ENCODE peak calls at places on chromosome 14, in ten cellular contexts. W is Peyer's patch, C is A549, G is H1, Y is IMR-90, A is erythroblast, X is testis, J is gastrocnemius medialis, O is adrenal gland, N is body of pancreas. U is an unnamed sample.

GRCh38 chr14:72104011-72104613 is 171.9 kb downstream of the RGS6 start:
- DNase-seq in W (no peak), C (peak; percentile 6), G (peak; percentile 89), Y (no peak), A (peak; percentile 54), X (peak; percentile 52), J (no peak), O (no peak), N (peak; percentile 61), U (peak; percentile 33)

GRCh38 chr14:58744951-58745350 is 107.2 kb downstream of the DACT1 start:
- DNase-seq in W (no peak), C (no peak), G (no peak), Y (no peak), A (no peak), X (no peak), J (no peak), O (no peak), N (no peak), U (no peak)

GRCh38 chr14:26403760-26404159 is 194.1 kb downstream of the NOVA1 start:
- DNase-seq in W (no peak), C (no peak), G (no peak), Y (no peak), A (no peak), X (no peak), J (no peak), O (no peak), N (no peak), U (no peak)

GRCh38 chr14:65237023-65237814 is 134.9 kb upstream of the MAX start:
- DNase-seq in W (no peak), C (no peak), G (no peak), Y (peak; percentile 49), A (no peak), X (no peak), J (no peak), O (no peak), N (no peak), U (no peak)

GRCh38 chr14:23861666-23862065 is 91.9 kb upstream of the DHRS4 start:
- DNase-seq in W (no peak), C (peak; percentile 10), G (no peak), Y (no peak), A (peak; percentile 78), X (peak; percentile 16), J (no peak), O (peak; percentile 61), N (peak; percentile 81), U (no peak)

GRCh38 chr14:101333335-101334280 is 227.7 kb upstream of the DIO3 start:
- DNase-seq in W (no peak), C (no peak), G (peak; percentile 29), Y (no peak), A (no peak), X (no peak), J (no peak), O (no peak), N (no peak), U (no peak)

GRCh38 chr14:72075649-72076334 is 143.6 kb downstream of the RGS6 start:
- DNase-seq in W (no peak), C (no peak), G (no peak), Y (no peak), A (no peak), X (no peak), J (no peak), O (no peak), N (no peak), U (no peak)

GRCh38 chr14:53510281-53510912 is 357.3 kb upstream of the DDHD1 start:
- DNase-seq in W (no peak), C (no peak), G (no peak), Y (no peak), A (no peak), X (no peak), J (no peak), O (no peak), N (no peak), U (no peak)

GRCh38 chr14:73236157-73236556 is 1.1 kb upstream of the PAPLN start:
- DNase-seq in W (no peak), C (no peak), G (peak; percentile 66), Y (no peak), A (no peak), X (no peak), J (no peak), O (no peak), N (no peak), U (no peak)

GRCh38 chr14:51501746-51502145 is 150.0 kb upstream of the FRMD6 start:
- DNase-seq in W (no peak), C (no peak), G (no peak), Y (no peak), A (no peak), X (no peak), J (no peak), O (no peak), N (no peak), U (no peak)

GRCh38 chr14:102196436-102197230 is 56.9 kb downstream of the WDR20 start:
- DNase-seq in W (no peak), C (no peak), G (no peak), Y (no peak), A (no peak), X (no peak), J (no peak), O (no peak), N (no peak), U (no peak)

GRCh38 chr14:93430889-93431670 is at the start of gene UNC79:
- DNase-seq in W (no peak), C (no peak), G (peak; percentile 77), Y (no peak), A (peak; percentile 2), X (peak; percentile 39), J (no peak), O (peak; percentile 25), N (peak; percentile 75), U (peak; percentile 20)

GRCh38 chr14:58535084-58535483 is 102.7 kb upstream of the DACT1 start:
- DNase-seq in W (no peak), C (no peak), G (no peak), Y (peak; percentile 12), A (no peak), X (no peak), J (no peak), O (no peak), N (no peak), U (no peak)

GRCh38 chr14:68547305-68548193 is 245.3 kb downstream of the ZFP36L1 start:
- DNase-seq in W (peak; percentile 65), C (peak; percentile 83), G (peak; percentile 38), Y (peak; percentile 93), A (no peak), X (peak; percentile 67), J (peak; percentile 92), O (peak; percentile 67), N (no peak), U (no peak)

GRCh38 chr14:72519543-72519942 is 374.4 kb downstream of the DPF3 start:
- DNase-seq in W (no peak), C (no peak), G (no peak), Y (no peak), A (no peak), X (no peak), J (no peak), O (no peak), N (no peak), U (no peak)

DNA sequence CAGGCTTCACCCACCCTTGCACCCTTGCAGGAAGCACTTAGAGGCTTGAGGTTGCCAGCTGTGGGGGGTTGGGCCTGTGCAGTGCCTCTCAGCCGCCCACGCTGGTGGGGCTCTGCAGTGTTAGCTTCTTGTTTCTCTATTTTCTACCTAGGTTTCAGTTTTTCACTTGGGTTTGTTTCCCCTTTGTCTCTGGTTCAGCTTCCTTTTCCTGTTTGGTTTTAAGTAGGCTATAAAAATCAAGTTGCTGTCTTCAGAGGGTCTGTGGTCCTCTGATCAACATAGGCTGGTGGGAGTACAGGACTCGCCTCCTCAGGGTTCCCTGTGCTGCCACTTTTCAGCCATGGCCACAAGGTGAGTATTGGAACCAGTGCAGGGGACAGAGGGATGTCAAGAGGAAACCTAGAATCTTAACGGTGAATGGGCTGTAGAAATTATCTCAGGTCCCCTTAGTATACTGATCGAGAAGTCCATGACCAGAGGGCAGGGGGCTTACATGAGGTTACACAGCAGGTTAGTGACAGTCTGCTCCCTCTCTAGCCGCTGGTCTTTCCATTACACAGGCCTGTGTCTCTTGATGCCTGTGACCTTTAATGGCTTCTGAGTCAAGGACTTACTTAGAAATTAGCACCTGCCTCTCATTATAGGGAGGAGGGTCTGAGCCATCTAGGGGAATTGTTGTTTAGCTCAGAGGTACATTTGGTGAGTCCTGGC is at the start of gene EVL:
- DNase-seq in W (peak; percentile 93), C (no peak), G (no peak), Y (no peak), A (peak; percentile 25), X (no peak), J (no peak), O (no peak), N (no peak), U (peak; percentile 94)
- TF ChIP-seq POLR2A in W (peak; percentile 24), C (no peak), G (no peak), Y (no peak), A (peak; percentile 17), X (no peak), J (no peak), O (no peak), N (peak; percentile 40), U (peak; percentile 40)

GRCh38 chr14:95495538-95496025 is 20.9 kb downstream of the SYNE3 start:
- DNase-seq in W (peak; percentile 79), C (no peak), G (no peak), Y (no peak), A (no peak), X (no peak), J (no peak), O (no peak), N (no peak), U (peak; percentile 84)
- TF ChIP-seq POLR2A in W (no peak), C (no peak), G (no peak), Y (no peak), A (no peak), X (no peak), J (no peak), O (no peak), N (no peak), U (no peak)

GRCh38 chr14:104967414-104968152 is 10.6 kb downstream of the AHNAK2 start:
- DNase-seq in W (no peak), C (peak; percentile 36), G (peak; percentile 80), Y (no peak), A (no peak), X (no peak), J (no peak), O (no peak), N (no peak), U (no peak)
- TF ChIP-seq POLR2A in W (no peak), C (no peak), G (no peak), Y (no peak), A (no peak), X (no peak), J (no peak), O (no peak), N (no peak), U (no peak)

DNA sequence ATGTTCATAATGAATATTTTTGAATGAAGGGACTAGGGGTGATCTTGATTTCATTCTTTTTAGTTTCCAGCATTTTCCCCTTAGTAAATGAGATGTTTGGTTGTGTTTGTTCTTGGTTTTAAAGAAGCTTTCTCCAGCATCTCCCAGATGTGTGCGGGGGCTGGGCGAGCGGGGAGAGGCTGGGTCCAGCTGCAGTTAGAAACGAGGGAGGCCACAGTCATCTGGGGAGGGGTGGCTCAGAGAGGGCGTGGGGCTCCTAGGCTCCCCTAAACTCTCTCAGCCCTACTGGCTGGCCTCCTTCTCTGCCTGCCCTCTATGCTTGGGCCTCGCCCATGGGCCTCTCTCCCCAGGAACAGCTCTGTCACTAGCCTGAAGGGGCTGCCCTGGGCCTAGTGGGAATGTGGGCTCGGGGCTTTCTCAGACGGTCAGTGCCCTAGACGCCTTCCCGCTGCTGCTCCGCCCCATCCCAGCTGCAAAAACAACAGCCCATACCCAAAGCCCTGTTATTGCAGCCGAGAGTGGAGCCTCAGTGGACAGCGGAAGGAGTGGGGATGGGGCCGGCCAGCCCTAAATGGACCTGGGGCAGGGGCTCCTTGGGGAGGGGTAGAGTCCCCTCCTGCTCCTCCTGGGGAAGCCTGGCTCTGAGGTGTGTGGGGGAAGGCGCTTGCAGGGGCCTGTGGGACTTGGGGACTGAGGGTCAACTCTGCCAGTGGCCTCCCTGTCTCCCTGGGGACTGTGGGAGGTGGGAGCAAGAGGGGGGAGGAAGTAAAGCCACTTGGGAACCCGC is 18.3 kb upstream of the EIF2B2 start:
- DNase-seq in W (peak; percentile 34), C (no peak), G (no peak), Y (no peak), A (no peak), X (peak; percentile 5), J (no peak), O (no peak), N (no peak), U (peak; percentile 40)
- TF ChIP-seq POLR2A in W (no peak), C (no peak), G (no peak), Y (no peak), A (no peak), X (no peak), J (no peak), O (no peak), N (no peak), U (no peak)